ENCODE peak calls at places on chromosomes 7 and 10, in ten cellular contexts. A is posterior cingulate gyrus; N is fibroblast of lung; Q is HuH-7.5; H is SW480; P is mucosa of descending colon; S is transverse colon; U is MG63; M is endothelial cell; J is activated CD8-positive, alpha-beta T cell treated with anti-CD3 and anti-CD28 coated beads for 36 hours. Y is an unnamed sample.

GRCh38 chr10:8054243-8054497 is 318 bp upstream of the GATA3 start:
- DNase-seq in S (no peak), J (no peak), H (no peak), Q (no peak), P (no peak), U (peak; percentile 42), A (no peak), N (no peak), M (no peak), Y (no peak)

GRCh38 chr7:155796381-155797261 is 15.6 kb downstream of the SHH start:
- DNase-seq in M (peak; percentile 87), U (no peak), P (peak; percentile 82), S (peak; percentile 73), N (no peak), J (peak; percentile 74), H (no peak), Q (peak; percentile 88), A (peak; percentile 68), Y (peak; percentile 51)

GRCh38 chr10:58773351-58773750 is 260.7 kb downstream of the BICC1 start:
- DNase-seq in J (no peak), M (no peak), U (peak; percentile 11), H (no peak), Q (no peak), S (no peak), A (no peak), P (no peak), N (peak; percentile 39), Y (no peak)

GRCh38 chr10:98344589-98345038 is 70.4 kb downstream of the PYROXD2 start:
- DNase-seq in H (no peak), A (no peak), M (no peak), P (peak; percentile 48), S (peak; percentile 56), J (no peak), U (peak; percentile 96), Q (no peak), N (peak; percentile 96), Y (peak; percentile 26)

GRCh38 chr7:68963547-68963946 is 634.7 kb upstream of the AUTS2 start:
- DNase-seq in M (no peak), J (no peak), Q (no peak), N (no peak), P (no peak), U (peak; percentile 66), S (no peak), H (no peak), A (no peak), Y (no peak)

GRCh38 chr7:69599211-69599878 is 1.1 kb downstream of the AUTS2 start:
- DNase-seq in N (peak; percentile 9), U (no peak), Q (peak; percentile 72), A (no peak), J (no peak), M (peak; percentile 46), S (no peak), H (peak; percentile 22), P (peak; percentile 20), Y (no peak)

GRCh38 chr10:61973923-61974322 is 72.4 kb downstream of the ARID5B start:
- DNase-seq in U (no peak), N (peak; percentile 10), A (no peak), M (no peak), S (no peak), H (no peak), Q (no peak), J (no peak), P (no peak), Y (no peak)

GRCh38 chr10:90193240-90193985 is 492.0 kb downstream of the KIF20B start:
- DNase-seq in U (no peak), J (no peak), P (no peak), N (peak; percentile 89), Q (no peak), H (no peak), S (no peak), A (no peak), M (no peak), Y (no peak)

GRCh38 chr7:41536116-41536515 is 166.8 kb downstream of the INHBA start:
- DNase-seq in H (no peak), P (no peak), S (no peak), J (no peak), N (no peak), U (no peak), Q (no peak), A (no peak), M (no peak), Y (no peak)

GRCh38 chr7:26627871-26628270 is 236.5 kb downstream of the SKAP2 start:
- DNase-seq in Q (no peak), P (no peak), U (no peak), S (no peak), H (no peak), M (no peak), A (no peak), N (no peak), J (no peak), Y (no peak)

GRCh38 chr7:42014625-42015412 is 222.2 kb downstream of the GLI3 start:
- DNase-seq in H (peak; percentile 45), M (peak; percentile 45), P (peak; percentile 50), A (no peak), S (peak; percentile 26), J (peak; percentile 69), N (peak; percentile 68), Q (no peak), U (peak; percentile 14), Y (peak; percentile 80)

GRCh38 chr10:87750001-87750651 is 67.9 kb downstream of the ATAD1 start:
- DNase-seq in N (peak; percentile 57), A (no peak), H (no peak), U (no peak), J (no peak), M (no peak), Q (no peak), S (no peak), P (no peak), Y (no peak)

GRCh38 chr7:106111671-106112117 is 418 bp downstream of the SYPL1 start:
- DNase-seq in M (no peak), A (peak; percentile 37), H (peak; percentile 86), S (peak; percentile 79), Q (peak; percentile 54), N (peak; percentile 71), J (peak; percentile 38), P (peak; percentile 88), U (peak; percentile 68), Y (no peak)

GRCh38 chr7:111029574-111030357 is 61.2 kb upstream of the LRRN3 start:
- DNase-seq in Q (no peak), H (no peak), M (no peak), A (no peak), U (no peak), S (peak; percentile 8), P (no peak), J (peak; percentile 78), N (peak; percentile 47), Y (no peak)

GRCh38 chr7:158270106-158270775 is 317.4 kb downstream of the PTPRN2 start:
- DNase-seq in N (no peak), J (no peak), S (no peak), U (peak; percentile 23), Q (no peak), H (no peak), A (no peak), P (peak; percentile 29), M (no peak), Y (no peak)

GRCh38 chr10:130388746-130389145 is 252.6 kb downstream of the GLRX3 start:
- DNase-seq in A (no peak), J (no peak), S (no peak), Q (no peak), M (no peak), H (no peak), N (no peak), P (no peak), U (no peak), Y (no peak)

GRCh38 chr7:106599343-106599698 is 61.6 kb downstream of the CCDC71L start:
- DNase-seq in J (no peak), A (no peak), H (no peak), N (no peak), M (no peak), U (no peak), Q (no peak), S (peak; percentile 15), P (no peak), Y (no peak)